ENCODE peak calls at places on chromosomes 6 and 20, in seven cellular contexts. M is brain microvascular endothelial cell, W is iPS-NIHi11, D is KG1, O is Calu3, K is EL, H is choroid plexus epithelial cell. G is an unnamed sample.

GRCh38 chr6:5843078-5843477 is 163.6 kb downstream of the NRN1 start:
- DNase-seq in M (no peak), H (no peak), W (no peak), K (no peak), D (no peak), O (no peak), G (no peak)

GRCh38 chr6:71124340-71124739 is 164.3 kb upstream of the OGFRL1 start:
- DNase-seq in H (peak), O (no peak), M (peak), D (no peak), K (no peak), W (no peak), G (no peak)

GRCh38 chr6:53794073-53794719 is 609 bp upstream of the LRRC1 start:
- DNase-seq in D (no peak), W (peak), H (peak), K (peak), O (peak), M (peak), G (peak)

GRCh38 chr6:63740709-63741108 is 105.1 kb downstream of the PHF3 start:
- DNase-seq in D (no peak), H (peak), O (peak), W (no peak), K (peak), M (peak), G (peak)

GRCh38 chr6:125574604-125575003 is 174.8 kb upstream of the HEY2 start:
- DNase-seq in M (no peak), O (no peak), K (no peak), W (no peak), D (no peak), H (no peak), G (no peak)

GRCh38 chr20:44251284-44251683 is 4.2 kb downstream of the GDAP1L1 start:
- DNase-seq in W (no peak), O (no peak), H (no peak), D (no peak), K (no peak), M (no peak), G (no peak)

GRCh38 chr6:151998784-151999183 is 191.3 kb downstream of the ESR1 start:
- DNase-seq in K (peak), M (no peak), H (no peak), O (no peak), D (no peak), W (no peak), G (peak)

GRCh38 chr20:53698321-53698978 is 104.8 kb upstream of the ZNF217 start:
- DNase-seq in W (no peak), M (no peak), D (no peak), O (no peak), K (no peak), H (no peak), G (no peak)

GRCh38 chr6:33833599-33833998 is 29.8 kb upstream of the MLN start:
- DNase-seq in K (no peak), M (no peak), D (no peak), O (no peak), W (no peak), H (no peak), G (no peak)

GRCh38 chr20:50913976-50914375 is 17.3 kb downstream of the ADNP start:
- DNase-seq in K (peak), H (peak), M (peak), D (no peak), O (no peak), W (no peak), G (peak)

GRCh38 chr6:8627085-8627861 is 191.9 kb upstream of the SLC35B3 start:
- DNase-seq in M (peak), H (peak), O (no peak), K (peak), D (no peak), W (no peak), G (peak)

GRCh38 chr20:13813910-13814309 is 29.1 kb downstream of the NDUFAF5 start:
- DNase-seq in W (no peak), M (no peak), H (no peak), D (no peak), K (no peak), O (no peak), G (peak)

GRCh38 chr6:154606457-154606856 is 96.0 kb upstream of the CNKSR3 start:
- DNase-seq in D (no peak), K (no peak), M (no peak), W (no peak), H (no peak), O (peak), G (no peak)

GRCh38 chr6:27726620-27727023 is 185.6 kb downstream of the OR2B2 start:
- DNase-seq in M (peak), H (peak), O (peak), D (no peak), K (peak), W (peak), G (no peak)

GRCh38 chr20:5880326-5880725 is 70.0 kb downstream of the TRMT6 start:
- DNase-seq in O (no peak), M (no peak), H (no peak), D (no peak), W (no peak), K (no peak), G (no peak)

GRCh38 chr20:50690562-50690978 is 772 bp downstream of the RIPOR3 start:
- DNase-seq in H (peak), D (no peak), K (no peak), W (no peak), O (no peak), M (no peak), G (no peak)

GRCh38 chr20:22216984-22217383 is 367.4 kb downstream of the FOXA2 start:
- DNase-seq in K (no peak), O (no peak), W (no peak), H (no peak), M (no peak), D (no peak), G (no peak)

GRCh38 chr6:42140051-42140450 is 2.4 kb downstream of the C6orf132 start:
- DNase-seq in H (no peak), W (no peak), D (peak), M (no peak), O (peak), K (peak), G (peak)

GRCh38 chr6:65461121-65461520 is 245.9 kb downstream of the EYS start:
- DNase-seq in W (no peak), H (peak), D (no peak), M (no peak), K (no peak), O (no peak), G (no peak)

GRCh38 chr6:43077981-43078411 is 1.9 kb downstream of the PTK7 start:
- DNase-seq in M (no peak), H (peak), K (peak), O (no peak), W (no peak), D (no peak), G (peak)

GRCh38 chr6:42101186-42101657 is 41.2 kb downstream of the C6orf132 start:
- DNase-seq in D (no peak), W (no peak), M (peak), K (no peak), H (peak), O (no peak), G (no peak)